ENCODE peak calls at places on chromosomes 7 and 10, in five cellular contexts. One of them, this sample, is unnamed.

GRCh38 chr7:79281406-79281805 is 172.1 kb downstream of the MAGI2 start:
- DNase-seq in H1: no peak
- DNase-seq in HFF-Myc: no peak
- DNase-seq in GM13977: no peak
- DNase-seq in cardiac fibroblast: peak
- DNase-seq in this sample: no peak

GRCh38 chr7:84178013-84178412 is 16.6 kb downstream of the SEMA3A start:
- DNase-seq in H1: no peak
- DNase-seq in HFF-Myc: no peak
- DNase-seq in GM13977: no peak
- DNase-seq in cardiac fibroblast: no peak
- DNase-seq in this sample: no peak

GRCh38 chr10:82683989-82684388 is 809.0 kb downstream of the NRG3 start:
- DNase-seq in H1: no peak
- DNase-seq in HFF-Myc: no peak
- DNase-seq in GM13977: no peak
- DNase-seq in cardiac fibroblast: no peak
- DNase-seq in this sample: no peak

GRCh38 chr7:16430133-16430532 is 8.8 kb upstream of the CRPPA start:
- DNase-seq in H1: no peak
- DNase-seq in HFF-Myc: no peak
- DNase-seq in GM13977: no peak
- DNase-seq in cardiac fibroblast: no peak
- DNase-seq in this sample: no peak

GRCh38 chr7:50921114-50921513 is 138.4 kb upstream of the GRB10 start:
- DNase-seq in H1: no peak
- DNase-seq in HFF-Myc: no peak
- DNase-seq in GM13977: no peak
- DNase-seq in cardiac fibroblast: no peak
- DNase-seq in this sample: no peak

GRCh38 chr10:35934637-35934995 is 292.5 kb upstream of the FZD8 start:
- DNase-seq in H1: no peak
- DNase-seq in HFF-Myc: no peak
- DNase-seq in GM13977: no peak
- DNase-seq in cardiac fibroblast: no peak
- DNase-seq in this sample: no peak

GRCh38 chr10:34565934-34566333 is 249.2 kb downstream of the PARD3 start:
- DNase-seq in H1: no peak
- DNase-seq in HFF-Myc: no peak
- DNase-seq in GM13977: no peak
- DNase-seq in cardiac fibroblast: peak
- DNase-seq in this sample: no peak

GRCh38 chr10:17836917-17837316 is 27.8 kb downstream of the MRC1 start:
- DNase-seq in H1: peak
- DNase-seq in HFF-Myc: peak
- DNase-seq in GM13977: no peak
- DNase-seq in cardiac fibroblast: peak
- DNase-seq in this sample: no peak

GRCh38 chr7:36301914-36302771 is 87.5 kb upstream of the ANLN start:
- DNase-seq in H1: no peak
- DNase-seq in HFF-Myc: no peak
- DNase-seq in GM13977: no peak
- DNase-seq in cardiac fibroblast: peak
- DNase-seq in this sample: no peak

GRCh38 chr7:4610768-4611467 is 71.2 kb upstream of the FOXK1 start:
- DNase-seq in H1: no peak
- DNase-seq in HFF-Myc: no peak
- DNase-seq in GM13977: peak
- DNase-seq in cardiac fibroblast: peak
- DNase-seq in this sample: peak

GRCh38 chr10:130611239-130611638 is 475.0 kb downstream of the GLRX3 start:
- DNase-seq in H1: no peak
- DNase-seq in HFF-Myc: no peak
- DNase-seq in GM13977: no peak
- DNase-seq in cardiac fibroblast: no peak
- DNase-seq in this sample: no peak

GRCh38 chr7:6530626-6531491 is 20.4 kb downstream of the GRID2IP start:
- DNase-seq in H1: no peak
- DNase-seq in HFF-Myc: no peak
- DNase-seq in GM13977: peak
- DNase-seq in cardiac fibroblast: no peak
- DNase-seq in this sample: no peak

GRCh38 chr10:82390866-82391658 is 516.1 kb downstream of the NRG3 start:
- DNase-seq in H1: no peak
- DNase-seq in HFF-Myc: no peak
- DNase-seq in GM13977: no peak
- DNase-seq in cardiac fibroblast: no peak
- DNase-seq in this sample: no peak

GRCh38 chr7:67631496-67631895 is 634.9 kb downstream of the TYW1 start:
- DNase-seq in H1: no peak
- DNase-seq in HFF-Myc: no peak
- DNase-seq in GM13977: no peak
- DNase-seq in cardiac fibroblast: no peak
- DNase-seq in this sample: no peak

DNA sequence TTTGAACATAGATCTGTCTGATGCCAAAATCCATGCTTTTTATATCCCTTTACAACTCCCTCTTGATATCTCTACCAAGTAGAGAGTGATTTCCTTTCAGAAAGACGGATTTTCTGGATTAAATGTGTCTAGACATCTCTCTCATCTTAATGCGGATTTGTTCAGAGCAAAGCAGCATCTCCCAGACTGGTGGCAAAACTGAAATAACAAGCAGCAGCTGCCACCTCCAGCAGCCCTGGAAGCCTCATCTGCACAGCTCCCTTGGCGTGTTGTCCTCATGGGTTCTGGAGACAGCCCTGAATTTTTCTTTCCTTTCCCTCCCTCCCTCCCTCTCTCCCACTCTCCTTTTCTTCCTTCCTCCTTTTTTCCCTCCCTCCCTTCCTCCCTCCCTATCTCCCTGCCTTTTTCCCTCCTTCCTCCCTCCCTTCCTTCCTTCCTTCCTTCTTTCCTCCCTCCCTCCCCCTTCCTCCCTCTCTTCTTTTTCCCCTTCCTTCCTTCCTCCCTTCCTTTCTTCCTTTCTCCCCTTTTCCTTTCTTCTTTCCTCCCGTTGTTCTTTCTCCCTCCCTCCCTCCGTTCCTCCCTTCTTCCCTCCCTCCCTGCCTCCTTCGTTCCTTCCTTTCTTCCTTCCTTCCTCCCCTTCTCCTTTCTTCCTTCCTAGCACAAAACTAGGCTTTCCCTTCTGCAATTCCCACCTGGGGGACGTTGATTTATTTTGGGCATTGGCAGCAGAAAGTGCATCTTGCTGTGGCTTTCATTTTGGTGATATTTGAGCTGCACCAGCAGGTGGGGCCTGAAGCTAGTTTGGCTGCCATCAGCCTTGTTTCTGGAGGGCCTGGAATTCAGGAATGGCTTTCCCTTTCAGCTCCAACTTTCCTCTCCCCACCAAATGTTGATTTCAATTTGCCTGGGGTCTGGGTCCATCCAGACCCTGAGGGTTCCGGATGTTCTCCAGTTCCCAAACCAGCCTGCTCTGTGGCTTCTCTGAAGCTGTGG is 640.0 kb downstream of the TYW1 start:
- DNase-seq in H1: no peak
- DNase-seq in HFF-Myc: no peak
- DNase-seq in GM13977: no peak
- DNase-seq in cardiac fibroblast: peak
- DNase-seq in this sample: no peak
- TF ChIP-seq CTCF in H1: peak
- TF ChIP-seq CTCF in HFF-Myc: no peak
- TF ChIP-seq CTCF in GM13977: no peak
- TF ChIP-seq CTCF in cardiac fibroblast: no peak
- TF ChIP-seq CTCF in this sample: no peak

GRCh38 chr7:138460649-138461607 is 869 bp downstream of the TRIM24 start:
- DNase-seq in H1: no peak
- DNase-seq in HFF-Myc: no peak
- DNase-seq in GM13977: peak
- DNase-seq in cardiac fibroblast: peak
- DNase-seq in this sample: no peak
- TF ChIP-seq CTCF in H1: no peak
- TF ChIP-seq CTCF in HFF-Myc: no peak
- TF ChIP-seq CTCF in GM13977: peak
- TF ChIP-seq CTCF in cardiac fibroblast: no peak
- TF ChIP-seq CTCF in this sample: peak

GRCh38 chr7:105654994-105655900 is 74.0 kb upstream of the EFCAB10 start:
- DNase-seq in H1: no peak
- DNase-seq in HFF-Myc: no peak
- DNase-seq in GM13977: no peak
- DNase-seq in cardiac fibroblast: peak
- DNase-seq in this sample: no peak
- TF ChIP-seq CTCF in H1: no peak
- TF ChIP-seq CTCF in HFF-Myc: no peak
- TF ChIP-seq CTCF in GM13977: no peak
- TF ChIP-seq CTCF in cardiac fibroblast: no peak
- TF ChIP-seq CTCF in this sample: no peak

DNA sequence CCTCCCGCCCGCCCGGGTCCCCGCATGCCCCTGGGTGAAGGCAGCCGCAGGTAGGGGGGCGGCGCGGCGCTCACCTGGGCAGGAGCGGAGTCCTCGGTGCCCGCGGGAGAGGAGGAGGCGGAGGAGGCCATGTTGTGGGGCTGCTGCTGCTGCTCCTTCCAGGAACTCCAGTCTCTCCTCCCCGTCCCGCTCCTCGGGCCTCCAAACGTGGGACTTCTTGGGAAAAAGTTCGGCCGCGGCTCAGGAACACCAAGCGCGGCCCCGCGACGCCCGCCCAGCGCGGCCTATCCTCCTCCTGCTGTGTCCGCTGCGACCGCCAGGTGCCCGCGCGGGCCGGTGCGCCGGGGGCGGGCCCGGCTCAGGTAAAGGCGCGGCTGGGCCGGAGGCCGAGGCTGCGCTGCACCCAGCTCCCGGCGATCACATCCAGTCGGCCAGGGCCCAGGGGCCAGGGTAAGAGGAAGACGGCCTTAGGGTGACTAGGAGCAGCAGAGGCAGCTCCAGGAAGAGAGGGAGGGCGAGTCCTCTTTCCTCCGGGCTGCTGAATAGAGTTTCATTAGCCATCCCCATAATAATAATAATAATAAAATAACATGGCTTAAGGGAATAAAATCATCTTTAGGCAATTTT is 45.0 kb upstream of the CDK1 start:
- DNase-seq in H1: no peak
- DNase-seq in HFF-Myc: no peak
- DNase-seq in GM13977: peak
- DNase-seq in cardiac fibroblast: no peak
- DNase-seq in this sample: no peak
- TF ChIP-seq CTCF in H1: peak
- TF ChIP-seq CTCF in HFF-Myc: no peak
- TF ChIP-seq CTCF in GM13977: peak
- TF ChIP-seq CTCF in cardiac fibroblast: no peak
- TF ChIP-seq CTCF in this sample: peak

GRCh38 chr7:121503730-121504129 is 107.6 kb upstream of the FAM3C start:
- DNase-seq in H1: no peak
- DNase-seq in HFF-Myc: no peak
- DNase-seq in GM13977: no peak
- DNase-seq in cardiac fibroblast: no peak
- DNase-seq in this sample: no peak

GRCh38 chr7:121503039-121503438 is 106.9 kb upstream of the FAM3C start:
- DNase-seq in H1: no peak
- DNase-seq in HFF-Myc: no peak
- DNase-seq in GM13977: no peak
- DNase-seq in cardiac fibroblast: no peak
- DNase-seq in this sample: no peak

GRCh38 chr7:121504478-121504877 is 108.4 kb upstream of the FAM3C start:
- DNase-seq in H1: no peak
- DNase-seq in HFF-Myc: peak
- DNase-seq in GM13977: no peak
- DNase-seq in cardiac fibroblast: peak
- DNase-seq in this sample: no peak

GRCh38 chr7:121505540-121506182 is 109.6 kb upstream of the FAM3C start:
- DNase-seq in H1: no peak
- DNase-seq in HFF-Myc: no peak
- DNase-seq in GM13977: no peak
- DNase-seq in cardiac fibroblast: no peak
- DNase-seq in this sample: no peak

DNA sequence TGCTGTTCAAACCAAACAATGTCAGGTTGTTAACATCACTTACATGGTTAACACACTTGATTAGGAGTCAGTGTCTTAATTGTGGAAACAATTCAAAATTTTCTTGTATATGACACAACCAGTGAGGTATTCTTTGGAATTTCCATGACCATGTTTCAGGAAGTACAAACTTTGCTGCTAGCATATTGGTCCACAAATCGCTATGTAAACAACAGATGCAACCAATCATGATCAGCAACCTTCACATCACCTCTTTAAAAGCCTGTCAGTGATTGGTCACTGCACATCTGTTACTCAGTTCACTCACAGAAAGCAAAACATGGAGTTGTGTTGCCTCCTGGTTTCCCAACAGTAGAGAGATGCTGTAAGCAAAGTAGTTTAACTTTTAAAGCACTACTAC is 108.9 kb upstream of the FAM3C start:
- DNase-seq in H1: no peak
- DNase-seq in HFF-Myc: peak
- DNase-seq in GM13977: no peak
- DNase-seq in cardiac fibroblast: peak
- DNase-seq in this sample: no peak
- TF ChIP-seq CTCF in H1: no peak
- TF ChIP-seq CTCF in HFF-Myc: no peak
- TF ChIP-seq CTCF in GM13977: no peak
- TF ChIP-seq CTCF in cardiac fibroblast: no peak
- TF ChIP-seq CTCF in this sample: no peak